ENCODE peak calls at places on chromosomes 7 and 10, in five cellular contexts. D is AG04450; Z is gastrocnemius medialis; S is GM12865; R is stimulated activated naive CD8-positive, alpha-beta T cell treated with anti-CD3 and anti-CD28 coated beads, Interleukin-15, Interleukin-2, amounts not matched to agents 100 U/mL and 50 U/mL, for 24 hours. N is an unnamed sample.

GRCh38 chr7:150357277-150357676 is 11.3 kb upstream of the REPIN1 start:
- DNase-seq in Z (no peak), D (no peak), R (peak), S (peak), N (no peak)

GRCh38 chr7:16492513-16493062 is 27.1 kb upstream of the SOSTDC1 start:
- DNase-seq in R (no peak), S (no peak), D (peak), Z (no peak), N (no peak)

GRCh38 chr7:40885503-40885902 is 750.7 kb downstream of the SUGCT start:
- DNase-seq in R (no peak), S (no peak), Z (no peak), D (no peak), N (no peak)

GRCh38 chr10:62582804-62583208 is 208.6 kb downstream of the ZNF365 start:
- DNase-seq in R (no peak), Z (peak), S (no peak), D (peak), N (peak)

GRCh38 chr7:88268858-88269257 is 37.8 kb downstream of the STEAP4 start:
- DNase-seq in D (no peak), R (no peak), Z (no peak), S (no peak), N (no peak)

GRCh38 chr7:111650456-111650999 is 88.2 kb upstream of the IMMP2L start:
- DNase-seq in R (no peak), Z (no peak), D (no peak), S (no peak), N (no peak)

GRCh38 chr7:7228967-7229366 is 46.6 kb downstream of the C1GALT1 start:
- DNase-seq in S (no peak), R (no peak), D (no peak), Z (no peak), N (no peak)

GRCh38 chr10:99276848-99277486 is 41.3 kb upstream of the HPSE2 start:
- DNase-seq in S (peak), R (no peak), D (no peak), Z (no peak), N (no peak)

GRCh38 chr7:100632951-100633717 is 8.2 kb downstream of the TFR2 start:
- DNase-seq in D (no peak), R (peak), Z (no peak), S (peak), N (peak)

GRCh38 chr7:105189859-105190492 is 176.0 kb downstream of the KMT2E start:
- DNase-seq in Z (no peak), S (no peak), D (no peak), R (no peak), N (no peak)

GRCh38 chr7:43535810-43536585 is 46.9 kb upstream of the STK17A start:
- DNase-seq in S (no peak), D (peak), R (no peak), Z (no peak), N (peak)

GRCh38 chr7:140674899-140675701 is 2.4 kb downstream of the ADCK2 start:
- DNase-seq in Z (no peak), D (no peak), S (no peak), R (no peak), N (no peak)

GRCh38 chr7:43764807-43765491 is 6.5 kb downstream of the BLVRA start:
- DNase-seq in R (no peak), D (no peak), Z (no peak), S (no peak), N (no peak)

GRCh38 chr10:92995509-92995908 is 65.1 kb upstream of the CYP26C1 start:
- DNase-seq in S (no peak), D (no peak), Z (no peak), R (no peak), N (no peak)

GRCh38 chr7:142108728-142109505 is 2.6 kb upstream of the MGAM2 start:
- DNase-seq in R (no peak), S (no peak), Z (no peak), D (no peak), N (no peak)

GRCh38 chr7:97179454-97180104 is 62.1 kb downstream of the SDHAF3 start:
- DNase-seq in R (peak), Z (peak), D (peak), S (peak), N (no peak)

GRCh38 chr10:48683893-48684292 is 780 bp upstream of the WDFY4 start:
- DNase-seq in D (no peak), Z (no peak), R (no peak), S (peak), N (no peak)

GRCh38 chr10:51288511-51288910 is 214.2 kb downstream of the PRKG1 start:
- DNase-seq in R (no peak), S (no peak), Z (no peak), D (no peak), N (no peak)

GRCh38 chr7:27237735-27238334 is 4.8 kb upstream of the EVX1 start:
- DNase-seq in S (no peak), Z (no peak), R (no peak), D (no peak), N (no peak)

GRCh38 chr10:35545878-35546631 is 59.1 kb upstream of the GJD4 start:
- DNase-seq in D (no peak), Z (no peak), R (no peak), S (no peak), N (no peak)

GRCh38 chr10:131494451-131494850 is 182.9 kb upstream of the TCERG1L start:
- DNase-seq in D (no peak), R (no peak), S (no peak), Z (no peak), N (no peak)

GRCh38 chr10:13960603-13961002 is 370.1 kb downstream of the FRMD4A start:
- DNase-seq in R (no peak), D (no peak), S (no peak), Z (no peak), N (no peak)

GRCh38 chr7:55964261-55964801 is at the start of gene NIPSNAP2:
- DNase-seq in Z (peak), D (no peak), R (peak), S (peak), N (peak)

GRCh38 chr10:129793479-129793878 is 170.6 kb downstream of the EBF3 start:
- DNase-seq in R (no peak), S (no peak), Z (no peak), D (no peak), N (no peak)

GRCh38 chr10:102504179-102504975 is 605 bp downstream of the SUFU start:
- DNase-seq in Z (no peak), D (no peak), R (peak), S (peak), N (peak)

GRCh38 chr7:158143196-158144120 is 444.2 kb downstream of the PTPRN2 start:
- DNase-seq in S (no peak), R (no peak), D (no peak), Z (no peak), N (no peak)

GRCh38 chr10:35876248-35876647 is 234.2 kb upstream of the FZD8 start:
- DNase-seq in R (no peak), S (no peak), D (no peak), Z (no peak), N (no peak)

GRCh38 chr7:26863504-26864308 is 684 bp downstream of the SKAP2 start:
- DNase-seq in D (no peak), Z (no peak), S (peak), R (no peak), N (no peak)

GRCh38 chr7:37211097-37211496 is 237.6 kb downstream of the ELMO1 start:
- DNase-seq in R (no peak), S (no peak), D (no peak), Z (peak), N (peak)

GRCh38 chr10:112728997-112729396 is 221.1 kb upstream of the TCF7L2 start:
- DNase-seq in S (no peak), D (no peak), Z (no peak), R (no peak), N (no peak)

GRCh38 chr10:118966131-118967125 is 63.1 kb upstream of the NANOS1 start:
- DNase-seq in Z (no peak), S (no peak), R (no peak), D (no peak), N (no peak)

GRCh38 chr10:32263300-32263699 is 83.7 kb downstream of the EPC1 start:
- DNase-seq in R (no peak), Z (no peak), S (no peak), D (no peak), N (no peak)

GRCh38 chr10:97714401-97715258 is 1.1 kb downstream of the MARVELD1 start:
- DNase-seq in R (peak), D (no peak), Z (no peak), S (peak), N (peak)

GRCh38 chr7:320297-320696 is 30.3 kb downstream of the FOXL3 start:
- DNase-seq in R (no peak), D (no peak), Z (no peak), S (no peak), N (no peak)

GRCh38 chr7:84291756-84292155 is 97.2 kb upstream of the SEMA3A start:
- DNase-seq in Z (no peak), R (no peak), S (no peak), D (no peak), N (no peak)

GRCh38 chr10:36324831-36325230 is 682.7 kb upstream of the FZD8 start:
- DNase-seq in Z (no peak), S (no peak), D (no peak), R (no peak), N (no peak)

GRCh38 chr10:130541090-130541489 is 404.9 kb downstream of the GLRX3 start:
- DNase-seq in Z (no peak), S (no peak), R (no peak), D (no peak), N (no peak)

GRCh38 chr10:47364366-47364765 is 16.2 kb downstream of the RBP3 start:
- DNase-seq in S (no peak), D (no peak), Z (peak), R (no peak), N (no peak)

GRCh38 chr7:31020652-31021051 is 31.5 kb upstream of the ADCYAP1R1 start:
- DNase-seq in S (no peak), D (no peak), Z (no peak), R (no peak), N (no peak)

GRCh38 chr7:74306737-74307469 is 17.7 kb downstream of the CLIP2 start:
- DNase-seq in R (peak), D (no peak), S (peak), Z (no peak), N (peak)

N was measured in psoas muscle.